ENCODE peak calls at places on chromosome 12, in ten cellular contexts. Q is LNCaP clone FGC, M is heart right ventricle, V is mucosa of descending colon, Z is left ventricle myocardium inferior, K is dorsolateral prefrontal cortex, A is nephron progenitor cell, P is K562, H is ovary, Y is GM13977. U is an unnamed sample.

GRCh38 chr12:75650989-75651695 is 139.7 kb upstream of the KRR1 start:
- DNase-seq in Q (no peak), M (no peak), V (no peak), Z (no peak), K (no peak), A (no peak), P (no peak), H (no peak), Y (no peak), U (no peak)

GRCh38 chr12:68530299-68530698 is 80.4 kb upstream of the RAP1B start:
- DNase-seq in Q (no peak), M (no peak), V (no peak), Z (no peak), K (no peak), A (no peak), P (no peak), H (no peak), Y (no peak), U (no peak)

GRCh38 chr12:60148109-60148508 is 552.3 kb downstream of the SLC16A7 start:
- DNase-seq in Q (no peak), M (no peak), V (no peak), Z (no peak), K (no peak), A (no peak), P (no peak), H (no peak), Y (no peak), U (no peak)

GRCh38 chr12:68040450-68041075 is 51.3 kb downstream of the IFNG-AS1 start:
- DNase-seq in Q (peak; percentile 19), M (no peak), V (no peak), Z (peak; percentile 28), K (peak; percentile 50), A (peak; percentile 71), P (peak; percentile 69), H (peak; percentile 13), Y (peak; percentile 59), U (peak; percentile 34)

GRCh38 chr12:50403001-50403440 is 2.3 kb downstream of the LARP4 start:
- DNase-seq in Q (no peak), M (no peak), V (no peak), Z (no peak), K (no peak), A (no peak), P (no peak), H (no peak), Y (no peak), U (no peak)

GRCh38 chr12:116450406-116450910 is 108.7 kb upstream of the MAP1LC3B2 start:
- DNase-seq in Q (no peak), M (no peak), V (no peak), Z (no peak), K (no peak), A (no peak), P (no peak), H (no peak), Y (no peak), U (no peak)

GRCh38 chr12:55637467-55637866 is 775 bp downstream of the OR10P1 start:
- DNase-seq in Q (no peak), M (no peak), V (no peak), Z (no peak), K (no peak), A (no peak), P (no peak), H (no peak), Y (no peak), U (no peak)

GRCh38 chr12:130451001-130451930 is 113.6 kb downstream of the PIWIL1 start:
- DNase-seq in Q (no peak), M (no peak), V (no peak), Z (no peak), K (no peak), A (no peak), P (no peak), H (no peak), Y (no peak), U (no peak)

GRCh38 chr12:6167327-6168280 is 32.6 kb upstream of the CD9 start:
- DNase-seq in Q (no peak), M (no peak), V (peak; percentile 48), Z (no peak), K (no peak), A (no peak), P (peak; percentile 64), H (no peak), Y (peak; percentile 80), U (peak; percentile 59)

GRCh38 chr12:50925342-50925651 is 27.0 kb upstream of the HIGD1C start:
- DNase-seq in Q (no peak), M (no peak), V (no peak), Z (no peak), K (no peak), A (no peak), P (no peak), H (peak; percentile 23), Y (no peak), U (no peak)

DNA sequence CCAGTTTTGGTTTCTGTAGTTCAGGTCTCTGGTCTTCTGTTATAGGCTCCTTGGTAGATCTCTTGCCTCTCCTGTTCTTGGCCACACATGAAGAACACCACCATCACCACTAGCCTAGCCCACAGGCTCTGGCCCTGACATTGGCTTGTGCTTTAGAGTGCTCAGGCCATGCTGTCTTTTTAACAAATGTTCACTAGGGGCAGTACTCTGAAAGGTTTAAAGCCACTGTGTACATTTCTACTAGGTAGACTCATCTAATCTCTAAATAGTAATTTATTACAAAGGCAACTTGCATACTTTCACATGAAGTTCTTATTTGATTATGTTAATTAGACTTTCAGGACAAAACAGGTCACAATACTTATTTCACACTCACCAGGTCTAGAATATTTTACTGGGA is 38.3 kb downstream of the PDE6H start:
- DNase-seq in Q (no peak), M (no peak), V (no peak), Z (no peak), K (no peak), A (no peak), P (no peak), H (no peak), Y (no peak), U (no peak)
- TF ChIP-seq CTCF in Q (no peak), M (no peak), V (no peak), Z (no peak), K (no peak), A (no peak), P (no peak), H (no peak), Y (no peak), U (no peak)

DNA sequence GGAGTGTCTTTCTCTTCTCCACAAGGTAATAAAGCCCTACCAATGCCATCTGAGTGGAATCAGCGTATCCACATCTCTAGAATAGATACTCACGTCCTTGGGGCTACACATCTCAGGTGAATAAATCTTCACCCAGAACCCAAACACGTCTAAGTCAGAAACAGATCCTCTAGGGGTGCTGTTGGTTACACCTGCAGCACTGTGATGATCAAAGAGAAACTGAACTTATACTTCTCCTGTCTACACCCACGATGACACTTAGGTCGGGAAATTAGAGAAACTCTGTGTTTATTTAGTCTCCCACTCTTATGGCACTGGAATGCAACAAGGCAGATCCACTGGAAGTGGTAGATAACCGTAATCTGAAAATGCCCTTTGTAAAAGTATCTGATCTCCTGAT is 46.2 kb downstream of the WIF1 start:
- DNase-seq in Q (no peak), M (no peak), V (no peak), Z (no peak), K (no peak), A (no peak), P (no peak), H (no peak), Y (no peak), U (no peak)
- TF ChIP-seq CTCF in Q (no peak), M (no peak), V (no peak), Z (no peak), K (no peak), A (no peak), P (no peak), H (no peak), Y (no peak), U (no peak)

GRCh38 chr12:72264548-72265175 is 7.5 kb upstream of the TRHDE start:
- DNase-seq in Q (peak; percentile 11), M (no peak), V (no peak), Z (no peak), K (no peak), A (no peak), P (no peak), H (no peak), Y (peak; percentile 7), U (no peak)
- TF ChIP-seq CTCF in Q (peak; percentile 60), M (peak; percentile 18), V (no peak), Z (peak; percentile 25), K (peak; percentile 45), A (peak; percentile 55), P (no peak), H (no peak), Y (peak; percentile 31), U (no peak)

GRCh38 chr12:40203060-40203430 is 21.8 kb upstream of the LRRK2 start:
- DNase-seq in Q (no peak), M (no peak), V (no peak), Z (no peak), K (no peak), A (no peak), P (no peak), H (no peak), Y (no peak), U (no peak)

GRCh38 chr12:40198601-40199000 is 26.2 kb upstream of the LRRK2 start:
- DNase-seq in Q (no peak), M (no peak), V (no peak), Z (no peak), K (no peak), A (no peak), P (no peak), H (no peak), Y (no peak), U (no peak)

GRCh38 chr12:40197590-40197989 is 27.2 kb upstream of the LRRK2 start:
- DNase-seq in Q (no peak), M (no peak), V (no peak), Z (no peak), K (no peak), A (no peak), P (no peak), H (no peak), Y (no peak), U (no peak)

GRCh38 chr12:40204337-40204736 is 20.5 kb upstream of the LRRK2 start:
- DNase-seq in Q (no peak), M (no peak), V (no peak), Z (no peak), K (no peak), A (no peak), P (no peak), H (no peak), Y (no peak), U (no peak)

DNA sequence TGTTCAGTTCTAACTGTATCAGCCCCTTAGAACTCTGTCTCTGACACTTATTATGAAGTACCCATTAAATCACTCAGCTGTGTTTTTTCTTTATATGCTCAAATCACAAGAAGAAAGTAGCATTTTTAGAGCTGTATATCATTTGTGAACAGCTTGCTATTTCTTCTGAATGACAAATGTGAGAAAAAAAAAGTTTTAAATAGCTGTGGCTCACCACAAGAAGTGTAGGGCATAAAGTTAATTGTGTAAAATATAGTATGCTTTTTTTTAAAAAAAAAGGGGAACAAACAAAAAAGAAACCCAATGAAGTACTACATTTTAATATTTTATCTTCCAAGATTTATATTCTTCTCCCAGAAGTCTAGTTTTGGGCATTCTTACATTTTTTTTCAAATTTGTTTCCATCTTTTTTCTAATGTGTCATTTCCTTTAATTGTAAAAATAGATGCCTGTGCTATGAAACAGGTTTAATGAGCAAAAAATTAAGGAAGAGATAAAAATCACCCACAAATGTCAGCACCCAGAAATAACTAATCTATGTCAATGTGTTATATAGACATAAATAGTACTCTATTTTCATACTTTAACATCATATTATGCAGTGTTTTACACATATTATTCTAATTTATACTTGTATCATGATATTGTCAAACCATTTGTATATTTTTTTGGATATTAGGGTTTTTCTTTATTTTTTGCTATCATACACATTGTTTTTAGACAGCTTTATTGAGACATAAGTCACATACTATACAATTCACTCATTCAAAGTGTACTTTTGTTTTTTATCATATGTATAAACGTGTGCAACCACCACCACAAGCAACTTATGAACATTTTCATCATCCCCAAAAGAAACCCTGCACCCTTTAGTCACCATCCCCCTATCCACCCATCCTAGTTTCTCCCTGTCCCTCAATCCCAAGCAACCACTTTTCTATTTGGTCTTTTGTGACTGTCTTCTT is 22.4 kb upstream of the LRRK2 start:
- DNase-seq in Q (no peak), M (no peak), V (no peak), Z (no peak), K (no peak), A (no peak), P (no peak), H (no peak), Y (no peak), U (no peak)
- TF ChIP-seq CTCF in Q (no peak), M (no peak), V (no peak), Z (no peak), K (no peak), A (no peak), P (no peak), H (no peak), Y (no peak), U (no peak)